ENCODE peak calls at places on chromosomes 13 and 19, in four cellular contexts. X, O, R and A are unnamed samples.

GRCh38 chr13:113616991-113617749 is 32.6 kb downstream of the TFDP1 start:
- DNase-seq in X (no peak), O (peak), R (no peak), A (no peak)

GRCh38 chr13:113791761-113792160 is 32.7 kb downstream of the TMEM255B start:
- DNase-seq in O (no peak), X (no peak), R (no peak), A (no peak)

GRCh38 chr19:30519607-30520205 is 147.5 kb downstream of the ZNF536 start:
- DNase-seq in R (no peak), X (no peak), O (no peak), A (no peak)

GRCh38 chr13:110415669-110416068 is 108.6 kb downstream of the COL4A2 start:
- DNase-seq in R (no peak), X (no peak), O (peak), A (no peak)

GRCh38 chr13:59276436-59276835 is 887.3 kb downstream of the DIAPH3 start:
- DNase-seq in X (no peak), O (no peak), R (no peak), A (no peak)

GRCh38 chr19:19300613-19301012 is 19.7 kb downstream of the SUGP1 start:
- DNase-seq in R (no peak), O (no peak), X (no peak), A (no peak)

GRCh38 chr13:78192721-78193120 is 274.1 kb upstream of the EDNRB start:
- DNase-seq in R (no peak), X (no peak), O (peak), A (no peak)

GRCh38 chr13:108225440-108225839 is 7.2 kb downstream of the ABHD13 start:
- DNase-seq in R (no peak), O (no peak), X (no peak), A (no peak)

GRCh38 chr19:29086182-29086581 is 126.8 kb downstream of the UQCRFS1 start:
- DNase-seq in R (no peak), X (no peak), O (no peak), A (no peak)

GRCh38 chr13:43405457-43405856 is 381.3 kb downstream of the ENOX1 start:
- DNase-seq in R (no peak), O (peak), X (no peak), A (peak)

GRCh38 chr19:54178581-54179261 is 5.8 kb upstream of the TMC4 start:
- DNase-seq in R (no peak), O (no peak), X (peak), A (no peak)

GRCh38 chr19:17109962-17110598 is 34.5 kb downstream of the MYO9B start:
- DNase-seq in R (peak), X (no peak), O (no peak), A (no peak)

GRCh38 chr13:106464076-106464475 is 71.4 kb downstream of the EFNB2 start:
- DNase-seq in X (no peak), O (no peak), R (no peak), A (no peak)

GRCh38 chr13:47901451-47901850 is 99.6 kb downstream of the SUCLA2 start:
- DNase-seq in X (no peak), O (peak), R (no peak), A (no peak)

GRCh38 chr13:68369739-68370138 is 1139.6 kb upstream of the PCDH9 start:
- DNase-seq in R (no peak), O (no peak), X (no peak), A (no peak)

GRCh38 chr19:14425696-14426138 is 6.6 kb upstream of the DDX39A start:
- DNase-seq in R (no peak), X (no peak), O (peak), A (no peak)

GRCh38 chr19:2168619-2169424 is 5.1 kb downstream of the DOT1L start:
- DNase-seq in O (peak), X (peak), R (peak), A (peak)

GRCh38 chr13:20151612-20152011 is 9.2 kb downstream of the GJA3 start:
- DNase-seq in O (no peak), X (no peak), R (no peak), A (no peak)

DNA sequence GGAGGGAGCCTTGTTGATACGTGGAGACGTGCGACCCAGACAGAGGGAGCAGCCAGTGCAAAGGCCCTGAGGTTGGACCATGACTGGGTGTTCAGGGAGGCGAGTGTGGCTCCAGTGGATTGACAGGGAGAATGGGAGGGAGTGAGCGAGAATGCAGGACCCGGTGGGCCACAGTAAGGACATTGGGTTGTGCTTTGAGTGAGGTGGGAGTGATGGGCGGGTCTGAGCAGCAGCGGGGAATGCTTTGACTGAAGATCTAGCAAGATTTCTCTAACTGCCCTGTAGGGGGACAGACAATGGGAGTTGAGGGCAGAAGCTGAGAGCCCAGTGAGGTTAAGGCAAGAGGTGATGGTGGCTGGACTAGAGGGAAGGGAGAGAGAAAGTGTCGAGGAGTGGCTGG is 7.7 kb upstream of the NANOS2 start:
- DNase-seq in O (no peak), X (no peak), R (no peak), A (no peak)
- TF ChIP-seq CTCF in O (no peak), X (no peak), R (no peak), A (peak)

DNA sequence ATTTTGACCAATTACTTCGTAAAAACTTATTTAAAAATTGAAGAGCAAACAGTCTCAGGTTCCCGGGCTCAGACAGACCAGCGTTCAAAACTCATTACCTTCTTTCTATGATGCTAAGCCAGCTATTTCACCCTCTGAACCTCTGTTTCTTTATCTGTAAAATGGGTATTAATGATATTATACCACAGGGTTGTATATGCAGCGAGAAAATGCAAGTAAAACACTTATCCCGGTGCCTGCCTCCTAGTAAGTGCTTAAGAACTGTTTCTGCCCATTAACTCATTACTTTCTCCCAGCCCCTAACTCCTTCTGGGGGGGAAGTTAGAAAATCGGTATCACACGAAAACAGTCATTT is 410 bp upstream of the PAK4 start:
- DNase-seq in O (no peak), X (no peak), R (no peak), A (no peak)
- H3K4me3 ChIP-seq in O (peak), X (peak), R (peak), A (peak)

GRCh38 chr13:112513761-112514160 is 74.2 kb downstream of the TUBGCP3 start:
- DNase-seq in X (no peak), R (no peak), O (no peak), A (no peak)
- TF ChIP-seq CTCF in X (no peak), R (no peak), O (no peak), A (no peak)

GRCh38 chr19:3389446-3389778 is 23.0 kb downstream of the NFIC start:
- DNase-seq in O (no peak), R (no peak), X (no peak), A (no peak)

GRCh38 chr19:3392480-3392879 is 26.1 kb downstream of the NFIC start:
- DNase-seq in X (no peak), R (no peak), O (no peak), A (no peak)

GRCh38 chr19:3389876-3390361 is 23.5 kb downstream of the NFIC start:
- DNase-seq in O (peak), R (no peak), X (no peak), A (no peak)

GRCh38 chr19:3386447-3387234 is 20.3 kb downstream of the NFIC start:
- DNase-seq in X (no peak), R (no peak), O (peak), A (no peak)

DNA sequence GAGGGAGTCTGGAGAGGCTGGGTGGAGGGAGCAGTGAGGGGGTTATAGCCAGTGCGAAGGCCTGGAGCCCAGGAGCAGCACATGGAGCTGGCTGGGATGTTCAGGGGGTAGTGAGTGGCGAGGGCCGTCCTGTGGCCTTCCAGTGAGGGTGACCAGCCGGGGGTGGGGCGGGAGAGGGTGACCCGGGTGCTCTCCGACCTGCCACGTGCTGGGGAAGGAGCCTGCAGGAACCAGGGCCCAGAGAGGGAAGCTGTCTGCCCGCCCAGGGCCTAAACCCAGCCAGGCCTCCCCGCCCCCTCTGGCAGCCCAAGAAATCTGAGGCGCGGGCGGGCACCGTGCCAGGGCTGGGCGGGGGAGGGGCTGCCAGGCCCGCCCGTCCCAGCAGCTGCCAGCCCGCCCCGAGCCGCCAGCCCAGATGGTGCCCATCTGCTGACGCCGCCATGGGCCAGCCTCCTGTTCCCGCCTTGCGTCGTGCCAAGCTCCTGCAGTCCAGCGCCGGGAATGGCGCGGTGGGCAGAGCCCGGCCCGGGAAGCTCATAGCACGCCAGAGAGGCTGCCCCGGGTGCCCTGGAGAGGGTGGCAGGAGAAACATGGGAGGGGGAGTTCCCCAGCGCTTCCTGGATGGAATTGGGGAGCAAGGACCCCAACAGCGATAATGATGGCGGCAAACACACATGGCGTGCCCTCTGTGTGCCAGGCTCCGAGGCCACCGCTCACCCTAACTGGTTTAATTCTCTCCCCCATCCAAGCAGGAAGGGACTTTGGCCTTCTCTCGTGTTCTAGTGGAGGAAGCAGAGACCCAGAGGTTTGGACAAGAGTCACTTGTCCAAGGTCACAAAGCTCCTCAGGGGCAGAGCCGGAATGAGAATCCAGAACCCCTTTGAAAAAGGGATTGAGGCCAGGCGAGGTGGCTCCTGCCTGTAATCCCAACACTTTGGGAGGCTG is 21.5 kb downstream of the NFIC start:
- DNase-seq in O (peak), X (peak), R (peak), A (peak)
- H3K4me3 ChIP-seq in O (no peak), X (peak), R (no peak), A (no peak)

DNA sequence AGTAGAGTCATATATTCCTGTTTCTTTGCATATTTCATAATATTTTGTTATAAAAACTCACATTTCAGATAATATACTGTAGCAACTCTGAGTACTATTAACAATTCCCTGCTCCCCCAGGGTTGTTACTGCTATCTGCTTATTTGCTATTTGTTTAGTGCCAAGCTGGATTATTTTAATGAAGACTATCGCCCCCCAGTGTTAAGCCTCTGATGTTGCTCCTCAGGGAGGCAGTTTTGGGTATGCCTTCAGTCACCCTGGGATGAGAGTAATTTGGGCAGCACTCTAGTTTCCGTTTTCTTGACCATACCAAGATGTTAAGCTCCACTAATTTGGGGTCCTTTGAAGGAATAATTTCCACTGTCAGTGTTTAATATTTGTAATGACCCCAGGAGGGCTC is 46.0 kb downstream of the MICU2 start:
- DNase-seq in O (peak), R (no peak), X (no peak), A (no peak)
- TF ChIP-seq CTCF in O (peak), R (no peak), X (peak), A (peak)

DNA sequence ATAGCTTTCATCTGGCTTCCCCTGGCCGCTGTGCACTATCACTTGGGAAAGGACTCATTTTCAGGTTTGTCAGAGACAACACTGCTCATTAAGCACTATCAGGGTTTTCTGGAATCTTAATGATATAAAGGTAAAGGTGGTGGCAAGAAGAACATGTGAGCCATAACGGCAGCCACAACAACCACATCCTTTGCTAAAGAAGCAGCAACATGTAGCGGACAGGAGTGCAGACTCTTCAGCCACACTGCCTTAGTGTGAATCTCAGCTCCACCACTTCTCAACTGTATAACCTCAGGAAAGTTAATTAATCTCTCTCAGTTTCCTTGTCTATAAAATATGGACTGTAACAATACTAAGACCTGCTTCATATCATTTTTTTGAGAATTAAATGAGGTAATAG is 24.1 kb upstream of the MIR17HG start:
- DNase-seq in O (no peak), R (no peak), X (no peak), A (no peak)
- H3K4me3 ChIP-seq in O (no peak), R (no peak), X (no peak), A (no peak)

GRCh38 chr19:34731019-34731829 is 2.8 kb upstream of the ZNF181 start:
- DNase-seq in O (no peak), R (no peak), X (no peak), A (no peak)

GRCh38 chr19:34731964-34732363 is 2.1 kb upstream of the ZNF181 start:
- DNase-seq in O (no peak), X (no peak), R (no peak), A (no peak)

GRCh38 chr19:34733266-34733825 is 697 bp upstream of the ZNF181 start:
- DNase-seq in R (peak), O (no peak), X (no peak), A (no peak)

GRCh38 chr19:34733826-34734600 is at the start of gene ZNF181:
- DNase-seq in O (peak), R (peak), X (peak), A (peak)

DNA sequence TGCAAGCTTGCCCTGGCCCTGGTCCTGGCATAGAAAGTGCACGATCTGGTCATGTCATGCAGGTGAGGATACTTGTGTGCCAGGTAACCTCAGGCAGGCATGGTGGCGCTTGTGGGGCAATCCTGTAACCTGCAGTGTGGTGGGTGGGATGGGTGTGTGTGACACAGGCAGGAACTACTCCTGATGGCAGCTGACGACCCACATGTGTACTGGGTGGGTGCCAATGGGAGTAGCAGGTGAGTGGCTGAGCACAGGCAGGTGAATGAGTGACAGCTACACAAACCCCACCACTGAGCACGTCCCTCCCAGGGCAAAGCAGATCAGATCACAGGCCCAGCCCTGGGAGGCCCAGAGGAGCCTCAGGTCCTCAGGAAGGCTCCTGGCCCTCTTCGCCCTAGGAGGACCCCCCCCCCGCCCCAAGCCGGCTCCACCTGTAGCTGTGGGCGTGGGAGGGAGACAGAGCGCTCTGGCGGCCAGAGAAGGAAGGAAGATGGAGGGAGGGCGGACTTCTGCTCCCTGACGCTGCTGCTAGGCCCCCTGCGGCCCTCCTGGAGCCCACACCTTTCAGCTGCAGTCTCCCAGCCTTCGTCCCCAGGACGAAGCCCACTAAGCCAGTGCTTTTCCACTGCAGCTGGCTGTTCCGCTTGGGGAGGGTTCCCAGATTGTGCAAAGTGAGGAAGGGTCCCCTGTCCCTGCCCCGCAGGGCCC is 1.3 kb upstream of the ZNF181 start:
- DNase-seq in O (no peak), X (no peak), R (no peak), A (no peak)
- TF ChIP-seq CTCF in O (no peak), X (no peak), R (no peak), A (no peak)

GRCh38 chr13:33541962-33542308 is 256.4 kb upstream of the STARD13 start:
- DNase-seq in X (no peak), O (no peak), R (no peak), A (no peak)

GRCh38 chr13:33542309-33543088 is 256.9 kb upstream of the STARD13 start:
- DNase-seq in X (peak), R (peak), O (peak), A (peak)

GRCh38 chr13:33543089-33543459 is 257.5 kb upstream of the STARD13 start:
- DNase-seq in R (no peak), X (no peak), O (no peak), A (no peak)

GRCh38 chr13:33544308-33544707 is 258.8 kb upstream of the STARD13 start:
- DNase-seq in X (no peak), O (no peak), R (no peak), A (no peak)

GRCh38 chr13:33543631-33544030 is 258.1 kb upstream of the STARD13 start:
- DNase-seq in R (no peak), O (peak), X (no peak), A (no peak)
- H3K4me3 ChIP-seq in R (peak), O (no peak), X (peak), A (no peak)

DNA sequence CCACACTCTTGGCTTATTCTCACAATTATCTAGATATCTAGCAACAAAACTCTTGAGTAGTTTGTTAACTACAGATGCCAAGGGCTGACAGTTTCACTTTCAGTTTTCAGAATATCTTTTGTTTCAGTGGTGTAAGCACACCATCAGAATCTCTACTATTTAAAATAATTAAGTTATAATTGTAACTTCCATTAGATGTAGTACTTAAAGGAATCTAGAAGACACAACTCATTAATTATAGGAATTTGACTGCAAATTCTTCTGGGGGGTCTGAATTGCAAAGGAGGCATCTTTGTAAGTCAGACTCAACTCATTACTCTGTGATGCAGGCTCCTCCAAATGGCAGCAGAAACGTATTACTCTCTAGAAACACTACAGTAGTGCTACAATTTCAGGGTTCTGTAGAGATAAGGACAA is 44.9 kb upstream of the USPL1 start:
- DNase-seq in X (no peak), O (peak), R (no peak), A (no peak)
- TF ChIP-seq CTCF in X (peak), O (peak), R (peak), A (peak)